ENCODE peak calls at places on chromosomes 16 and 17, in six cellular contexts. B is heart left ventricle, Y is choroid plexus epithelial cell, S is HL-60, M is Peyer's patch, G is NCI-H1048. D is an unnamed sample.

GRCh38 chr17:13484020-13484419 is 117.7 kb downstream of the HS3ST3A1 start:
- DNase-seq in B (no peak), Y (peak), S (no peak), M (no peak), G (no peak), D (no peak)

GRCh38 chr16:10069374-10069773 is 112.9 kb downstream of the GRIN2A start:
- DNase-seq in B (peak), Y (no peak), S (no peak), M (no peak), G (no peak), D (no peak)

GRCh38 chr16:26983426-26983825 is 83.3 kb upstream of the C16orf82 start:
- DNase-seq in B (no peak), Y (peak), S (no peak), M (no peak), G (no peak), D (no peak)

GRCh38 chr16:27430512-27430911 is 28.5 kb downstream of the IL21R start:
- DNase-seq in B (peak), Y (no peak), S (no peak), M (no peak), G (no peak), D (no peak)

GRCh38 chr16:28999577-28999976 is 14.7 kb downstream of the LAT start:
- DNase-seq in B (no peak), Y (no peak), S (no peak), M (no peak), G (no peak), D (no peak)

GRCh38 chr16:89330177-89330856 is 112.8 kb downstream of the ZNF778 start:
- DNase-seq in B (peak), Y (peak), S (no peak), M (no peak), G (no peak), D (peak)

GRCh38 chr17:49577978-49578893 is 2.6 kb downstream of the NXPH3 start:
- DNase-seq in B (no peak), Y (no peak), S (no peak), M (no peak), G (no peak), D (no peak)

GRCh38 chr17:56597495-56597990 is 4.0 kb downstream of the NOG start:
- DNase-seq in B (no peak), Y (no peak), S (no peak), M (no peak), G (peak), D (no peak)

GRCh38 chr17:64502809-64503208 is 3.3 kb downstream of the DDX5 start:
- DNase-seq in B (no peak), Y (peak), S (no peak), M (no peak), G (no peak), D (no peak)

GRCh38 chr16:3444032-3444388 is 530 bp downstream of the NAA60 start:
- DNase-seq in B (no peak), Y (peak), S (peak), M (no peak), G (no peak), D (no peak)

GRCh38 chr17:55645361-55645760 is 77.3 kb downstream of the TMEM100 start:
- DNase-seq in B (no peak), Y (no peak), S (no peak), M (no peak), G (no peak), D (no peak)

GRCh38 chr17:78665385-78665951 is 88.3 kb upstream of the DNAH17 start:
- DNase-seq in B (no peak), Y (no peak), S (no peak), M (no peak), G (no peak), D (no peak)

GRCh38 chr16:49278567-49278827 is 3.1 kb downstream of the CBLN1 start:
- DNase-seq in B (no peak), Y (no peak), S (no peak), M (no peak), G (no peak), D (no peak)

GRCh38 chr16:61957075-61957474 is 79.2 kb downstream of the CDH8 start:
- DNase-seq in B (no peak), Y (no peak), S (no peak), M (no peak), G (no peak), D (no peak)

GRCh38 chr17:43545383-43545632 is 832 bp downstream of the ETV4 start:
- DNase-seq in B (peak), Y (no peak), S (no peak), M (no peak), G (no peak), D (no peak)

GRCh38 chr16:364595-365491 is 5.5 kb downstream of the MRPL28 start:
- DNase-seq in B (no peak), Y (no peak), S (no peak), M (no peak), G (no peak), D (no peak)

GRCh38 chr16:54283735-54284318 is 2.8 kb downstream of the IRX3 start:
- DNase-seq in B (no peak), Y (no peak), S (peak), M (no peak), G (no peak), D (no peak)

D was measured in mucosa of gallbladder.